ENCODE peak calls at places on chromosomes 12 and 14, in eight cellular contexts. A, T, L, G, I, N, B and O are unnamed samples.
A peak's percentile ranks its signal among the peaks of the same experiment; 100 is the strongest.

GRCh38 chr12:117466677-117467362 is 105.4 kb upstream of the NOS1 start:
- DNase-seq in I (no peak), N (no peak), T (no peak), L (peak; percentile 38), A (no peak), B (no peak), G (no peak), O (no peak)

GRCh38 chr12:51529586-51529985 is 61.4 kb upstream of the SCN8A start:
- DNase-seq in N (no peak), I (no peak), L (peak; percentile 42), B (no peak), G (peak; percentile 12), T (peak; percentile 13), A (no peak), O (no peak)

GRCh38 chr14:99177876-99178630 is 93.9 kb downstream of the BCL11B start:
- DNase-seq in N (no peak), I (no peak), T (no peak), B (no peak), L (no peak), G (no peak), A (no peak), O (no peak)

GRCh38 chr12:26062566-26062965 is 62.3 kb downstream of the BHLHE41 start:
- DNase-seq in I (no peak), G (peak; percentile 82), B (no peak), N (no peak), T (no peak), A (peak; percentile 77), L (no peak), O (no peak)

GRCh38 chr14:31592619-31593018 is 31.4 kb downstream of the NUBPL start:
- DNase-seq in A (no peak), G (peak; percentile 31), T (no peak), B (no peak), I (no peak), L (no peak), N (no peak), O (no peak)

GRCh38 chr12:13187399-13187798 is 9.1 kb upstream of the EMP1 start:
- DNase-seq in G (peak; percentile 91), A (peak; percentile 92), B (no peak), I (no peak), L (no peak), T (no peak), N (no peak), O (no peak)

GRCh38 chr12:50103767-50104321 is at the start of gene GPD1:
- DNase-seq in T (peak; percentile 73), G (peak; percentile 50), A (peak; percentile 78), B (peak; percentile 16), I (peak; percentile 74), L (peak; percentile 92), N (no peak), O (no peak)

GRCh38 chr12:100115291-100115690 is 27.4 kb downstream of the BLTP3B start:
- DNase-seq in T (no peak), L (no peak), N (no peak), B (no peak), I (no peak), G (no peak), A (no peak), O (no peak)

GRCh38 chr12:87439990-87440827 is 589.0 kb downstream of the C12orf50 start:
- DNase-seq in T (no peak), B (peak; percentile 84), L (peak; percentile 65), N (no peak), G (peak; percentile 95), I (no peak), A (peak; percentile 93), O (no peak)

GRCh38 chr12:123948401-123949117 is 24.1 kb downstream of the CCDC92 start:
- DNase-seq in N (no peak), G (no peak), B (no peak), A (no peak), L (no peak), T (no peak), I (no peak), O (no peak)

GRCh38 chr12:8742501-8742900 is 44.7 kb downstream of the RIMKLB start:
- DNase-seq in L (no peak), I (no peak), A (peak; percentile 82), G (no peak), N (no peak), B (no peak), T (no peak), O (no peak)

GRCh38 chr12:87870061-87870460 is 159.1 kb downstream of the C12orf50 start:
- DNase-seq in A (peak; percentile 33), T (no peak), L (no peak), G (peak; percentile 10), B (no peak), I (no peak), N (no peak), O (no peak)

GRCh38 chr12:51205350-51205749 is 12.5 kb downstream of the POU6F1 start:
- DNase-seq in G (no peak), B (no peak), I (no peak), A (no peak), T (no peak), L (no peak), N (no peak), O (no peak)

GRCh38 chr12:33116284-33116683 is 219.7 kb upstream of the PKP2 start:
- DNase-seq in L (no peak), A (no peak), B (no peak), N (no peak), I (no peak), G (peak; percentile 55), T (peak; percentile 41), O (no peak)

GRCh38 chr12:89349814-89350213 is 2.5 kb downstream of the DUSP6 start:
- DNase-seq in I (peak; percentile 38), L (no peak), A (peak; percentile 74), B (no peak), N (peak; percentile 27), G (peak; percentile 82), T (peak; percentile 91), O (no peak)

GRCh38 chr12:15978431-15978950 is 67.4 kb downstream of the DERA start:
- DNase-seq in L (no peak), N (no peak), B (no peak), G (peak; percentile 68), A (peak; percentile 44), T (no peak), I (no peak), O (no peak)

GRCh38 chr12:92912052-92912451 is 17.0 kb downstream of the EEA1 start:
- DNase-seq in B (no peak), T (no peak), N (no peak), G (no peak), L (no peak), I (no peak), A (peak; percentile 86), O (no peak)

GRCh38 chr12:102740157-102741032 is 176.6 kb downstream of the PAH start:
- DNase-seq in G (peak; percentile 15), N (peak; percentile 46), A (peak; percentile 71), B (peak; percentile 13), L (peak; percentile 67), T (peak; percentile 22), I (no peak), O (peak; percentile 9)

GRCh38 chr14:89455412-89455811 is 38.4 kb upstream of the FOXN3 start:
- DNase-seq in B (no peak), L (peak; percentile 79), G (no peak), A (no peak), T (no peak), N (no peak), I (peak; percentile 25), O (no peak)
- H3K27ac ChIP-seq in B (no peak overlapping the region), L (peak overlapping the region; percentile 44), G (no peak overlapping the region), A (no peak overlapping the region), T (peak overlapping the region; percentile 5), N (no peak overlapping the region), I (no peak overlapping the region), O (no peak overlapping the region)

DNA sequence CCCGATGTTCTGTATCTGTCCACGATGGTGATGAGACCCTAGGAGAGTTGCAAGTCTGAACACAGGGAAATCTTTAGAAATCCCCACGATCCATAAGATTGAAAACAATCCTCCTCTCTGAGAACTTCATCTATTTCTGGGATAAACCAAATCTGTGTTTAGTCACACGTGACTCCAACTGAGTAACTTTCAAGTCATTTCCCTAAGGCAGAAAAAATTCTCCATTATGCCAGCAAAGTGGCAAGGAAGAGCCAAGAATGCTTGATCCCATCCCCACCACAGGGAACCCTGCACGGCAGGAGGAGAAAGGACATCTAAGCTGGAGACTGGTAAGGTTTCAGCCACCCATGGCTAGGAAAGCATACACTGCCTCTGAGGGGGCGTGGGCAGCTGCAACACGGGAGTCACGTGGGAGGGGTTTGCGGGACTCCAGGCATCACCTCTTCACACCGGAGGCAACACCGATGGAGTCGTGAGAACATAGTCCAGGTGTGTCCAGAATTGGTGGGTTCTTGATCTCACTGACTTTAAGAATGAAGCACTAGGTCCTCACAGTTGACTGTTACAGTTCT is 2.9 kb upstream of the SIVA1 start:
- DNase-seq in G (peak; percentile 43), L (no peak), B (no peak), N (no peak), A (peak; percentile 81), T (no peak), I (no peak), O (no peak)
- H3K4me1 ChIP-seq in G (peaks cover 39% of the 10 kb centered on the region), L (peaks cover 35% of the 10 kb centered on the region), B (peaks cover 35% of the 10 kb centered on the region), N (no peaks in the 10 kb centered on the region), A (peaks cover 38% of the 10 kb centered on the region), T (peaks cover 6% of the 10 kb centered on the region), I (peaks cover 8% of the 10 kb centered on the region), O (peaks cover 31% of the 10 kb centered on the region)

GRCh38 chr12:96193725-96194571 is at the start of gene ELK3:
- DNase-seq in L (peak; percentile 79), G (peak; percentile 74), B (no peak), T (peak; percentile 67), I (peak; percentile 94), A (peak; percentile 84), N (peak; percentile 60), O (peak; percentile 77)
- TF ChIP-seq EZH2phosphoT487 in L (no peak), G (no peak), B (no peak), T (no peak), I (no peak), A (no peak), N (no peak), O (no peak)

GRCh38 chr12:94802796-94803195 is 152.4 kb upstream of the TMCC3 start:
- DNase-seq in G (no peak), L (no peak), B (no peak), I (no peak), A (no peak), N (no peak), T (no peak), O (no peak)

GRCh38 chr12:94803939-94804338 is 153.6 kb upstream of the TMCC3 start:
- DNase-seq in T (no peak), N (no peak), B (no peak), A (no peak), I (no peak), L (no peak), G (no peak), O (no peak)

GRCh38 chr12:94805749-94806148 is 155.4 kb upstream of the TMCC3 start:
- DNase-seq in B (no peak), I (no peak), L (peak; percentile 15), G (no peak), T (no peak), N (no peak), A (peak; percentile 72), O (peak; percentile 82)

GRCh38 chr12:94807951-94808350 is 157.6 kb upstream of the TMCC3 start:
- DNase-seq in A (no peak), N (no peak), T (no peak), I (no peak), B (no peak), L (no peak), G (peak; percentile 28), O (no peak)

DNA sequence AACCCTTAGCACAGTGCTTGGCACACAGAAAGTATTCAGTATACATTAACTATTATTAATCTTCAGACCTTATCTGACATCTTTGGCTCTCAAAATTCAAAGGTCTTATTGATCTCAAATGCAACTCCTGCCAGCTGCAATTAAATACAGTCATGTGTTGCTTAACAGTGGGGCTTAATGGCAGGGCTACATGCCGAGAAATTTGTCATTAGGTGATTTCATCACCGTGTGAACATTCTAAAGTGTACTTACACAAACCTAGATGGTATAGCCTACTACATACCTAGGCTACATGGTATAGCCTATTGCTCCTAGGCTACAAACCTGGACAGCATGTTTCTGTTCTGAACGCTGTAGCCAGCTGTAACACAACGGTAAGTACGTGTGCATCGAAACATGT is 156.3 kb upstream of the TMCC3 start:
- DNase-seq in B (no peak), N (no peak), G (no peak), I (no peak), L (no peak), A (no peak), T (no peak), O (no peak)
- H3K27ac ChIP-seq in B (no peak overlapping the region), N (no peak overlapping the region), G (no peak overlapping the region), I (no peak overlapping the region), L (no peak overlapping the region), A (no peak overlapping the region), T (no peak overlapping the region), O (peak overlapping the region; percentile 70)